ENCODE peak calls at places on chromosomes 16 and 17, in six cellular contexts. One of them, this sample, is unnamed.
A peak's percentile ranks its signal among the peaks of the same experiment; 100 is the strongest.

GRCh38 chr16:67240506-67240905 is 6.8 kb downstream of the FHOD1 start:
- ATAC-seq in right lobe of liver: no peak
- ATAC-seq in IMR-90: peak; percentile 0
- ATAC-seq in HepG2: no peak
- ATAC-seq in heart left ventricle: no peak
- ATAC-seq in A549: no peak
- ATAC-seq in this sample: no peak

GRCh38 chr16:6068063-6068462 is 970.5 kb upstream of the EEF2KMT start:
- ATAC-seq in IMR-90: no peak
- ATAC-seq in heart left ventricle: no peak
- ATAC-seq in HepG2: no peak
- ATAC-seq in right lobe of liver: no peak
- ATAC-seq in A549: no peak
- ATAC-seq in this sample: no peak

GRCh38 chr16:2167081-2167638 is 11.6 kb downstream of the TRAF7 start:
- ATAC-seq in right lobe of liver: peak; percentile 72
- ATAC-seq in heart left ventricle: no peak
- ATAC-seq in IMR-90: no peak
- ATAC-seq in HepG2: no peak
- ATAC-seq in A549: no peak
- ATAC-seq in this sample: no peak

GRCh38 chr17:78621720-78622490 is 44.7 kb upstream of the DNAH17 start:
- ATAC-seq in A549: no peak
- ATAC-seq in IMR-90: no peak
- ATAC-seq in HepG2: no peak
- ATAC-seq in heart left ventricle: no peak
- ATAC-seq in right lobe of liver: no peak
- ATAC-seq in this sample: no peak

GRCh38 chr17:38685485-38685884 is 10.7 kb upstream of the EPOP start:
- ATAC-seq in IMR-90: no peak
- ATAC-seq in A549: no peak
- ATAC-seq in HepG2: peak; percentile 36
- ATAC-seq in heart left ventricle: peak; percentile 65
- ATAC-seq in right lobe of liver: peak; percentile 74
- ATAC-seq in this sample: no peak

GRCh38 chr17:11719852-11720251 is 121.6 kb downstream of the DNAH9 start:
- ATAC-seq in right lobe of liver: no peak
- ATAC-seq in HepG2: no peak
- ATAC-seq in heart left ventricle: no peak
- ATAC-seq in IMR-90: no peak
- ATAC-seq in A549: no peak
- ATAC-seq in this sample: peak; percentile 36

GRCh38 chr17:61460796-61461585 is 8.8 kb downstream of the TBX4 start:
- ATAC-seq in heart left ventricle: no peak
- ATAC-seq in IMR-90: no peak
- ATAC-seq in A549: no peak
- ATAC-seq in HepG2: peak; percentile 82
- ATAC-seq in right lobe of liver: no peak
- ATAC-seq in this sample: no peak

GRCh38 chr16:88468289-88469129 is 15.4 kb downstream of the ZFPM1 start:
- ATAC-seq in heart left ventricle: no peak
- ATAC-seq in A549: peak; percentile 91
- ATAC-seq in HepG2: peak; percentile 86
- ATAC-seq in right lobe of liver: peak; percentile 73
- ATAC-seq in IMR-90: peak; percentile 87
- ATAC-seq in this sample: no peak

GRCh38 chr16:61820398-61820797 is 215.8 kb downstream of the CDH8 start:
- ATAC-seq in HepG2: no peak
- ATAC-seq in A549: no peak
- ATAC-seq in right lobe of liver: no peak
- ATAC-seq in heart left ventricle: no peak
- ATAC-seq in IMR-90: no peak
- ATAC-seq in this sample: no peak

GRCh38 chr17:33564146-33564545 is 271.1 kb upstream of the ASIC2 start:
- ATAC-seq in A549: no peak
- ATAC-seq in right lobe of liver: no peak
- ATAC-seq in heart left ventricle: no peak
- ATAC-seq in HepG2: no peak
- ATAC-seq in IMR-90: no peak
- ATAC-seq in this sample: no peak

GRCh38 chr16:72978212-72978611 is 69.7 kb downstream of the ZFHX3 start:
- ATAC-seq in HepG2: no peak
- ATAC-seq in A549: no peak
- ATAC-seq in right lobe of liver: peak; percentile 8
- ATAC-seq in heart left ventricle: peak; percentile 70
- ATAC-seq in IMR-90: no peak
- ATAC-seq in this sample: peak; percentile 40

GRCh38 chr16:74730049-74730683 is 29.5 kb upstream of the MLKL start:
- ATAC-seq in right lobe of liver: no peak
- ATAC-seq in HepG2: no peak
- ATAC-seq in A549: peak; percentile 48
- ATAC-seq in IMR-90: no peak
- ATAC-seq in heart left ventricle: no peak
- ATAC-seq in this sample: no peak

GRCh38 chr16:58723109-58723508 is 11.0 kb downstream of the GOT2 start:
- ATAC-seq in IMR-90: no peak
- ATAC-seq in HepG2: no peak
- ATAC-seq in heart left ventricle: no peak
- ATAC-seq in A549: no peak
- ATAC-seq in right lobe of liver: no peak
- ATAC-seq in this sample: no peak

GRCh38 chr16:15398618-15399316 is 3.2 kb downstream of the MPV17L start:
- ATAC-seq in HepG2: peak; percentile 77
- ATAC-seq in heart left ventricle: no peak
- ATAC-seq in right lobe of liver: peak; percentile 65
- ATAC-seq in IMR-90: no peak
- ATAC-seq in A549: no peak
- ATAC-seq in this sample: no peak

GRCh38 chr16:88764913-88765349 is 20.1 kb downstream of the PIEZO1 start:
- ATAC-seq in HepG2: no peak
- ATAC-seq in right lobe of liver: no peak
- ATAC-seq in IMR-90: no peak
- ATAC-seq in heart left ventricle: no peak
- ATAC-seq in A549: peak; percentile 25
- ATAC-seq in this sample: no peak

GRCh38 chr17:64074704-64075484 is 54.5 kb upstream of the ICAM2 start:
- ATAC-seq in heart left ventricle: no peak
- ATAC-seq in right lobe of liver: peak; percentile 80
- ATAC-seq in HepG2: peak; percentile 77
- ATAC-seq in IMR-90: peak; percentile 79
- ATAC-seq in A549: peak; percentile 87
- ATAC-seq in this sample: peak; percentile 74

GRCh38 chr17:15649861-15650391 is 30.4 kb upstream of the FBXW10B start:
- ATAC-seq in heart left ventricle: no peak
- ATAC-seq in IMR-90: no peak
- ATAC-seq in HepG2: no peak
- ATAC-seq in right lobe of liver: no peak
- ATAC-seq in A549: no peak
- ATAC-seq in this sample: no peak

GRCh38 chr17:15652960-15653359 is 31.2 kb downstream of the TRIM16 start:
- ATAC-seq in IMR-90: no peak
- ATAC-seq in HepG2: no peak
- ATAC-seq in right lobe of liver: no peak
- ATAC-seq in A549: no peak
- ATAC-seq in heart left ventricle: no peak
- ATAC-seq in this sample: no peak

GRCh38 chr17:15648384-15648783 is 28.9 kb upstream of the FBXW10B start:
- ATAC-seq in A549: no peak
- ATAC-seq in HepG2: no peak
- ATAC-seq in right lobe of liver: no peak
- ATAC-seq in heart left ventricle: no peak
- ATAC-seq in IMR-90: no peak
- ATAC-seq in this sample: no peak

GRCh38 chr17:15651001-15651582 is 31.6 kb upstream of the FBXW10B start:
- ATAC-seq in IMR-90: peak; percentile 2
- ATAC-seq in right lobe of liver: no peak
- ATAC-seq in A549: peak; percentile 55
- ATAC-seq in HepG2: no peak
- ATAC-seq in heart left ventricle: peak; percentile 1
- ATAC-seq in this sample: peak; percentile 2

GRCh38 chr17:15651583-15652110 is 32.1 kb upstream of the FBXW10B start:
- ATAC-seq in A549: peak; percentile 96
- ATAC-seq in HepG2: peak; percentile 60
- ATAC-seq in heart left ventricle: peak; percentile 97
- ATAC-seq in IMR-90: peak; percentile 95
- ATAC-seq in right lobe of liver: peak; percentile 90
- ATAC-seq in this sample: peak; percentile 98
- TF ChIP-seq POLR2A in A549: peak; percentile 70
- TF ChIP-seq POLR2A in HepG2: no peak
- TF ChIP-seq POLR2A in heart left ventricle: peak; percentile 84
- TF ChIP-seq POLR2A in IMR-90: peak; percentile 68
- TF ChIP-seq POLR2A in right lobe of liver: no peak
- TF ChIP-seq POLR2A in this sample: no peak

DNA sequence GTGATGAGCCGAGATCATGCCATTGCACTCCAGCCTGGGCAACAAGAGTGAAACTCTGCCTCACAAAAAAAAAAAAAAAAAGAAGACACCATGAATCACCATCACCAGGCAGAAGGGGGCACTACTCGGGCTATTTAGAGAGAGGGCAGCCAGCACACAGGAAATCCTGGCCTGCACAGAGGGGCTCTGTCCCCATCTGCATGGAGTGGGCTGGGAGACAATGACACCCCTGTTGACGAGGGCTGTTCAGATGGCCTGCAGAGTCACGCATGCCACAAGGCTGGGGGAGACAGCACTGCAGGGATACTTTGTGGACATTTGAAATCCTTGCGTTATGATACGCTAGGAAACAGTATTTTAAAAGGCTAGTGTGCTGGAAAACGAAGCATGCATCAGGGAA is 48.3 kb downstream of the CUEDC1 start:
- ATAC-seq in right lobe of liver: no peak
- ATAC-seq in IMR-90: no peak
- ATAC-seq in HepG2: peak; percentile 75
- ATAC-seq in A549: peak; percentile 27
- ATAC-seq in heart left ventricle: no peak
- ATAC-seq in this sample: no peak
- TF ChIP-seq CTCF in right lobe of liver: no peak
- TF ChIP-seq CTCF in IMR-90: peak; percentile 36
- TF ChIP-seq CTCF in HepG2: peak; percentile 72
- TF ChIP-seq CTCF in A549: peak; percentile 34
- TF ChIP-seq CTCF in heart left ventricle: peak; percentile 5
- TF ChIP-seq CTCF in this sample: peak; percentile 39

GRCh38 chr16:83013071-83013470 is 386.3 kb downstream of the CDH13 start:
- ATAC-seq in heart left ventricle: no peak
- ATAC-seq in right lobe of liver: no peak
- ATAC-seq in IMR-90: no peak
- ATAC-seq in A549: no peak
- ATAC-seq in HepG2: no peak
- ATAC-seq in this sample: no peak
- TF ChIP-seq POLR2A in heart left ventricle: no peak
- TF ChIP-seq POLR2A in right lobe of liver: no peak
- TF ChIP-seq POLR2A in IMR-90: no peak
- TF ChIP-seq POLR2A in A549: no peak
- TF ChIP-seq POLR2A in HepG2: no peak
- TF ChIP-seq POLR2A in this sample: no peak

GRCh38 chr16:29862383-29862883 is 593 bp downstream of the CDIPT start:
- ATAC-seq in A549: peak; percentile 34
- ATAC-seq in right lobe of liver: peak; percentile 2
- ATAC-seq in HepG2: peak; percentile 10
- ATAC-seq in IMR-90: peak; percentile 6
- ATAC-seq in heart left ventricle: no peak
- ATAC-seq in this sample: no peak
- TF ChIP-seq CTCF in A549: no peak
- TF ChIP-seq CTCF in right lobe of liver: no peak
- TF ChIP-seq CTCF in HepG2: peak; percentile 62
- TF ChIP-seq CTCF in IMR-90: peak; percentile 30
- TF ChIP-seq CTCF in heart left ventricle: no peak
- TF ChIP-seq CTCF in this sample: no peak

GRCh38 chr17:75308732-75309629 is 19.7 kb upstream of the SLC25A19 start:
- ATAC-seq in heart left ventricle: peak; percentile 52
- ATAC-seq in HepG2: peak; percentile 87
- ATAC-seq in IMR-90: no peak
- ATAC-seq in right lobe of liver: peak; percentile 88
- ATAC-seq in A549: peak; percentile 77
- ATAC-seq in this sample: peak; percentile 52
- TF ChIP-seq POLR2A in heart left ventricle: no peak
- TF ChIP-seq POLR2A in HepG2: peak; percentile 93
- TF ChIP-seq POLR2A in IMR-90: no peak
- TF ChIP-seq POLR2A in right lobe of liver: peak; percentile 30
- TF ChIP-seq POLR2A in A549: no peak
- TF ChIP-seq POLR2A in this sample: no peak

GRCh38 chr17:76537578-76538280 is at the start of gene CYGB:
- ATAC-seq in heart left ventricle: no peak
- ATAC-seq in IMR-90: peak; percentile 15
- ATAC-seq in right lobe of liver: no peak
- ATAC-seq in A549: no peak
- ATAC-seq in HepG2: no peak
- ATAC-seq in this sample: peak; percentile 43

GRCh38 chr17:76538281-76538931 is 897 bp upstream of the CYGB start:
- ATAC-seq in A549: no peak
- ATAC-seq in heart left ventricle: no peak
- ATAC-seq in IMR-90: no peak
- ATAC-seq in HepG2: peak; percentile 5
- ATAC-seq in right lobe of liver: no peak
- ATAC-seq in this sample: no peak

GRCh38 chr17:76538941-76539340 is 903 bp upstream of the PRCD start:
- ATAC-seq in IMR-90: no peak
- ATAC-seq in heart left ventricle: no peak
- ATAC-seq in right lobe of liver: no peak
- ATAC-seq in HepG2: no peak
- ATAC-seq in A549: no peak
- ATAC-seq in this sample: no peak

GRCh38 chr17:76540381-76541300 is 797 bp downstream of the PRCD start:
- ATAC-seq in heart left ventricle: peak; percentile 97
- ATAC-seq in IMR-90: peak; percentile 98
- ATAC-seq in A549: peak; percentile 99
- ATAC-seq in HepG2: peak; percentile 66
- ATAC-seq in right lobe of liver: peak; percentile 95
- ATAC-seq in this sample: peak; percentile 98

DNA sequence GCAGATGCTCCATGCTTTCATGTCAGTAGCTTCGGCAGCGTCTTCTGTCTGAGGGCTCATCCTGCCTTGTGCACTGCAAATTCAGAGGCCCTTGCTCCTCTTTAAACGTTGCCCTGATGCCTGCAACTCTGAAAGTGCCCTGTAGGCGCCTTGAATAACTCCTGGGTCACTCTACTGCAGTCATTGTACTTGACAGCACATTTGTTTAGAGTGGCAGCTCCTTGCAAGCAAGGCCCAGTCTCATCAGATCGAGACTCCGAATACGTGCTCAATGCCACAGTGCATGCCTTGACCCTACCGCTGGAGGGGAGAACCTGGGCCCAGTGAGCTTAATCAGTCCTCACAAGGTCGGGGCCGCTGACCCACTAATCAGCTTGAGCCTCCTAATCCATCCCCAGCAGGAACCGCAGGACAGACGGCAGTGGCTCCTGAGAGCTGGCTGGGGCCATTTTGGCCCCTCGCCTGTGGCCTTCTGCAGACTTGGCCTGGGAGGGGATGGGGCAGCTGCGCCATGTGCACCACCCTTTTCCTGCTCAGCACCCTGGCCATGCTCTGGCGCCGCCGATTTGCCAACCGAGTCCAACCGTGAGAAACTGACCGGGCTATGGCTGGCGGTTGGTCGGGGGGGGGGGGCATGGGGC is at the start of gene PRCD:
- ATAC-seq in right lobe of liver: no peak
- ATAC-seq in A549: peak; percentile 44
- ATAC-seq in IMR-90: no peak
- ATAC-seq in heart left ventricle: no peak
- ATAC-seq in HepG2: peak; percentile 7
- ATAC-seq in this sample: no peak
- TF ChIP-seq CTCF in right lobe of liver: no peak
- TF ChIP-seq CTCF in A549: no peak
- TF ChIP-seq CTCF in IMR-90: no peak
- TF ChIP-seq CTCF in heart left ventricle: no peak
- TF ChIP-seq CTCF in HepG2: no peak
- TF ChIP-seq CTCF in this sample: no peak

GRCh38 chr17:2398655-2399571 is 1.9 kb downstream of the MNT start:
- ATAC-seq in right lobe of liver: no peak
- ATAC-seq in HepG2: peak; percentile 8
- ATAC-seq in A549: peak; percentile 1
- ATAC-seq in IMR-90: no peak
- ATAC-seq in heart left ventricle: peak; percentile 6
- ATAC-seq in this sample: no peak
- TF ChIP-seq POLR2A in right lobe of liver: no peak
- TF ChIP-seq POLR2A in HepG2: peak; percentile 43
- TF ChIP-seq POLR2A in A549: no peak
- TF ChIP-seq POLR2A in IMR-90: peak; percentile 47
- TF ChIP-seq POLR2A in heart left ventricle: no peak
- TF ChIP-seq POLR2A in this sample: no peak